ENCODE peak calls at places on chromosome 1, in eight cellular contexts. W is kidney epithelial cell; D is OCI-LY7; H is mucosa of descending colon; O is right lobe of liver; G is PC-3; F is CD8-positive, alpha-beta T cell; X is psoas muscle. U is an unnamed sample. For H3K36me3, the result is how much of the 10 kb centered on the place peaks cover.

GRCh38 chr1:235101558-235102258 is 26.9 kb downstream of the TOMM20 start:
- DNase-seq in W (no peak), D (no peak), H (no peak), O (no peak), G (no peak), F (no peak), X (no peak), U (no peak)

GRCh38 chr1:160284220-160284781 is 632 bp downstream of the PEX19 start:
- DNase-seq in W (no peak), D (peak), H (peak), O (peak), G (peak), F (no peak), X (no peak), U (no peak)

GRCh38 chr1:14689996-14690614 is 91.6 kb downstream of the KAZN start:
- DNase-seq in W (no peak), D (no peak), H (no peak), O (no peak), G (peak), F (no peak), X (no peak), U (no peak)

GRCh38 chr1:23187637-23188036 is 19.0 kb upstream of the LUZP1 start:
- DNase-seq in W (no peak), D (no peak), H (peak), O (peak), G (no peak), F (no peak), X (no peak), U (peak)

GRCh38 chr1:60573726-60574409 is 500.3 kb upstream of the C1orf87 start:
- DNase-seq in W (peak), D (no peak), H (no peak), O (no peak), G (peak), F (no peak), X (no peak), U (no peak)

GRCh38 chr1:111202366-111202706 is 1.9 kb upstream of the DENND2D start:
- DNase-seq in W (no peak), D (no peak), H (no peak), O (no peak), G (peak), F (no peak), X (no peak), U (no peak)

GRCh38 chr1:42340093-42340492 is 5.1 kb upstream of the FOXJ3 start:
- DNase-seq in W (peak), D (no peak), H (no peak), O (no peak), G (peak), F (no peak), X (no peak), U (no peak)

GRCh38 chr1:225428066-225428878 is 434 bp upstream of the LBR start:
- DNase-seq in W (no peak), D (peak), H (peak), O (peak), G (peak), F (peak), X (peak), U (peak)

GRCh38 chr1:149940427-149940826 is 3.7 kb upstream of the MTMR11 start:
- DNase-seq in W (no peak), D (no peak), H (no peak), O (no peak), G (no peak), F (no peak), X (no peak), U (no peak)

GRCh38 chr1:149934326-149934725 is 2.4 kb downstream of the MTMR11 start:
- DNase-seq in W (no peak), D (no peak), H (no peak), O (no peak), G (no peak), F (no peak), X (no peak), U (no peak)

GRCh38 chr1:149937779-149938178 is 1.1 kb upstream of the MTMR11 start:
- DNase-seq in W (no peak), D (no peak), H (no peak), O (no peak), G (peak), F (no peak), X (no peak), U (no peak)

GRCh38 chr1:149936076-149936991 is at the start of gene MTMR11:
- DNase-seq in W (no peak), D (no peak), H (peak), O (no peak), G (peak), F (no peak), X (no peak), U (no peak)

DNA sequence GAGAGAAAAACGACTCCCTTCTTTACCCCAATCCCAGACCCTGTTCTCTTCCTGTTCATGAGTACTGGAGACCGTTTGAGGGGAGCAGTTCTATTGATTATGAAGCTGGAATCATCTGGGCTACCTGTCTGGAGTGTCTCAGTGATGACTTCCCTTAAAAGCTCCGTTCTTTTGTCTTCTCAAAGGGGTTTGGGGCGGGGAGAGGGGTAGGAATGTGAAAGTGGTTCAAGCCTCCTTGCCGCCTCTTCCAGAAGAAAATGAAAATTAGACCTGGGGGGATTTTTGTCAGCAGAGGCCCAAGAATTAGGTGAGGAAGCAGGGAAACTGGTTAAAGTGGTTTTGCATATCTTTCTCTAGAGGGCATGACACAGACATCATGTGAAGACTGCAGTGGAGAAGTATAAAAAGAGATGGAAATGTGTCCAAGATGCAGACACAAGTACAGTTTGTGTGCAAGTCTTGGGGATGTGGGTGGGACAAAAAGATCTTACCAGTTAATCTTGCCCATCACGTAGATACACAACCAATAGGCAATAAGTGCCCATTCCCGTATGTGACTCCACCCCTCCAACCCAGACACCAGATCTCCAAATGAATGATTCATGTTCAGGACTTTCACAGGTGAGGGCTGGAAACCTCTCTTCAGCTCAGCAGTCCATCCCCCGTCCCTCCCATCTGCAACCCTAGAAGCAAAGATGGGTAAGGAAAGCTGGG is 470 bp upstream of the MTMR11 start:
- DNase-seq in W (peak), D (no peak), H (peak), O (no peak), G (peak), F (no peak), X (no peak), U (no peak)
- TF ChIP-seq CTCF in W (peak), D (no peak), H (no peak), O (no peak), G (peak), F (no peak), X (no peak), U (no peak)

GRCh38 chr1:19149736-19150135 is 60.3 kb downstream of the UBR4 start:
- DNase-seq in W (no peak), D (no peak), H (no peak), O (no peak), G (no peak), F (no peak), X (no peak), U (no peak)
- H3K36me3 ChIP-seq in W (under half), D (half or more), H (half or more), O (half or more), G (half or more), F (half or more), X (half or more), U (half or more)

DNA sequence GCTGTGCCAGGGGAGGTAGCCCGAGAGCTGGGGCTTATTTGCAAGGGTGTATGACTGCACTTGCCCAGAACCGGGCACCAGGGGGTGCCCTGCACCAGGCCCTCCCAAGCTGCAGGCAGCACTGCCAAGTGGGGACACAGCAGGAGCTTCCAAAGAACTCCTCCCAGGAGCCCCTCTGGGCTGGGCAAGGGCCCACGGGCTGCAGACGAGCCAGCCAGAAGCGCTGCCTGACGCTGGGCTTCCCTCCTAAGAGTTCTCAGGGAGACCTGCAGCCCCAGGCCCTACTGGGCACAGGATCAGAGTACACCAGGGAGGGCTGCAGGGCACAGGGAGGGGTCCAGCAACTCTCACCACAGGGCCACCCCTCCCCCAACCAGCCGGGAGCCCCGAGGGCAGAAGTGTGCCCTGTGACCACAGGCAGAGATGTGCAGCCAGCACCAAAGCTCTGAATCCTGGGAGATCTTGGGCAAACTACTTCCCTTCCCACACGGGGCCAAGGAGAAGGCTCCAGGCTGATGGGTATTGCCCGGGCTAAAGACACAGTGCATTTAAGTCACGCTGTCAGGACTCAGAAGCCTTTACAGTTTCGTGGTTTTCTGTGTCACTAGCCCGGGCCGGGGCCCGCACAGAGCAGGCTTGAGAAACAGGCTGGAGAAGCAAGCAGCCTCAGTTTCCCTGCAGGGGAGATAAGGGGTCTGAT is 63.4 kb downstream of the KCNAB2 start:
- DNase-seq in W (peak), D (peak), H (peak), O (no peak), G (peak), F (no peak), X (peak), U (peak)
- TF ChIP-seq CTCF in W (peak), D (peak), H (no peak), O (peak), G (peak), F (no peak), X (no peak), U (peak)

GRCh38 chr1:93541045-93541444 is 93.1 kb downstream of the FNBP1L start:
- DNase-seq in W (no peak), D (no peak), H (no peak), O (no peak), G (no peak), F (no peak), X (no peak), U (no peak)
- H3K36me3 ChIP-seq in W (under half), D (under half), H (under half), O (under half), G (under half), F (under half), X (under half), U (under half)

GRCh38 chr1:67126111-67126746 is 8.5 kb downstream of the C1orf141 start:
- DNase-seq in W (no peak), D (no peak), H (no peak), O (no peak), G (peak), F (no peak), X (no peak), U (no peak)
- TF ChIP-seq CTCF in W (no peak), D (peak), H (no peak), O (no peak), G (peak), F (no peak), X (no peak), U (no peak)